ENCODE peak calls at places on chromosomes 3 and 15, in nine cellular contexts. One of them, this sample, is unnamed.
A peak's percentile ranks its signal among the peaks of the same experiment; 100 is the strongest.

GRCh38 chr3:90062018-90062417 is 954.6 kb downstream of the EPHA3 start:
- DNase-seq in heart right ventricle: no peak
- DNase-seq in CD8-positive, alpha-beta T cell: no peak
- DNase-seq in body of pancreas: no peak
- DNase-seq in right atrium auricular region: no peak
- DNase-seq in adrenal gland: no peak
- DNase-seq in left lung: no peak
- DNase-seq in IMR-90: peak; percentile 2
- DNase-seq in left ventricle myocardium inferior: no peak
- DNase-seq in this sample: no peak

GRCh38 chr15:78715930-78716329 is 74.9 kb upstream of the CHRNB4 start:
- DNase-seq in heart right ventricle: no peak
- DNase-seq in CD8-positive, alpha-beta T cell: no peak
- DNase-seq in body of pancreas: no peak
- DNase-seq in right atrium auricular region: no peak
- DNase-seq in adrenal gland: no peak
- DNase-seq in left lung: no peak
- DNase-seq in IMR-90: peak; percentile 82
- DNase-seq in left ventricle myocardium inferior: no peak
- DNase-seq in this sample: no peak

GRCh38 chr3:89025185-89025584 is 82.2 kb upstream of the EPHA3 start:
- DNase-seq in heart right ventricle: no peak
- DNase-seq in CD8-positive, alpha-beta T cell: no peak
- DNase-seq in body of pancreas: no peak
- DNase-seq in right atrium auricular region: no peak
- DNase-seq in adrenal gland: no peak
- DNase-seq in left lung: no peak
- DNase-seq in IMR-90: no peak
- DNase-seq in left ventricle myocardium inferior: no peak
- DNase-seq in this sample: no peak

GRCh38 chr3:43423142-43423541 is 136.8 kb downstream of the SNRK start:
- DNase-seq in heart right ventricle: peak; percentile 27
- DNase-seq in CD8-positive, alpha-beta T cell: no peak
- DNase-seq in body of pancreas: peak; percentile 92
- DNase-seq in right atrium auricular region: no peak
- DNase-seq in adrenal gland: peak; percentile 87
- DNase-seq in left lung: no peak
- DNase-seq in IMR-90: peak; percentile 57
- DNase-seq in left ventricle myocardium inferior: peak; percentile 29
- DNase-seq in this sample: peak; percentile 45

GRCh38 chr15:97504031-97504430 is 456.5 kb upstream of the ARRDC4 start:
- DNase-seq in heart right ventricle: no peak
- DNase-seq in CD8-positive, alpha-beta T cell: no peak
- DNase-seq in body of pancreas: no peak
- DNase-seq in right atrium auricular region: no peak
- DNase-seq in adrenal gland: no peak
- DNase-seq in left lung: no peak
- DNase-seq in IMR-90: peak; percentile 0
- DNase-seq in left ventricle myocardium inferior: no peak
- DNase-seq in this sample: no peak

GRCh38 chr3:171504376-171504775 is 44.2 kb upstream of the TNIK start:
- DNase-seq in heart right ventricle: no peak
- DNase-seq in CD8-positive, alpha-beta T cell: no peak
- DNase-seq in body of pancreas: no peak
- DNase-seq in right atrium auricular region: no peak
- DNase-seq in adrenal gland: no peak
- DNase-seq in left lung: no peak
- DNase-seq in IMR-90: no peak
- DNase-seq in left ventricle myocardium inferior: no peak
- DNase-seq in this sample: no peak

GRCh38 chr15:37824717-37825382 is 109.6 kb upstream of the TMCO5A start:
- DNase-seq in heart right ventricle: no peak
- DNase-seq in CD8-positive, alpha-beta T cell: no peak
- DNase-seq in body of pancreas: no peak
- DNase-seq in right atrium auricular region: no peak
- DNase-seq in adrenal gland: peak; percentile 60
- DNase-seq in left lung: no peak
- DNase-seq in IMR-90: peak; percentile 98
- DNase-seq in left ventricle myocardium inferior: no peak
- DNase-seq in this sample: no peak

GRCh38 chr15:41932939-41933725 is 39.2 kb downstream of the EHD4 start:
- DNase-seq in heart right ventricle: no peak
- DNase-seq in CD8-positive, alpha-beta T cell: no peak
- DNase-seq in body of pancreas: no peak
- DNase-seq in right atrium auricular region: no peak
- DNase-seq in adrenal gland: no peak
- DNase-seq in left lung: no peak
- DNase-seq in IMR-90: no peak
- DNase-seq in left ventricle myocardium inferior: no peak
- DNase-seq in this sample: no peak

GRCh38 chr3:107184375-107184774 is 192.9 kb upstream of the CCDC54 start:
- DNase-seq in heart right ventricle: no peak
- DNase-seq in CD8-positive, alpha-beta T cell: no peak
- DNase-seq in body of pancreas: no peak
- DNase-seq in right atrium auricular region: no peak
- DNase-seq in adrenal gland: no peak
- DNase-seq in left lung: no peak
- DNase-seq in IMR-90: peak; percentile 25
- DNase-seq in left ventricle myocardium inferior: no peak
- DNase-seq in this sample: no peak

GRCh38 chr3:151135548-151136337 is 50.3 kb downstream of the MED12L start:
- DNase-seq in heart right ventricle: no peak
- DNase-seq in CD8-positive, alpha-beta T cell: peak; percentile 71
- DNase-seq in body of pancreas: peak; percentile 67
- DNase-seq in right atrium auricular region: no peak
- DNase-seq in adrenal gland: no peak
- DNase-seq in left lung: peak; percentile 78
- DNase-seq in IMR-90: no peak
- DNase-seq in left ventricle myocardium inferior: no peak
- DNase-seq in this sample: no peak

GRCh38 chr3:14925729-14926591 is 21.4 kb upstream of the NR2C2 start:
- DNase-seq in heart right ventricle: peak; percentile 38
- DNase-seq in CD8-positive, alpha-beta T cell: no peak
- DNase-seq in body of pancreas: no peak
- DNase-seq in right atrium auricular region: no peak
- DNase-seq in adrenal gland: no peak
- DNase-seq in left lung: no peak
- DNase-seq in IMR-90: peak; percentile 71
- DNase-seq in left ventricle myocardium inferior: no peak
- DNase-seq in this sample: no peak

GRCh38 chr3:129558772-129559564 is 16.0 kb downstream of the H1-8 start:
- DNase-seq in heart right ventricle: no peak
- DNase-seq in CD8-positive, alpha-beta T cell: no peak
- DNase-seq in body of pancreas: no peak
- DNase-seq in right atrium auricular region: no peak
- DNase-seq in adrenal gland: peak; percentile 82
- DNase-seq in left lung: peak; percentile 67
- DNase-seq in IMR-90: peak; percentile 74
- DNase-seq in left ventricle myocardium inferior: no peak
- DNase-seq in this sample: no peak

GRCh38 chr3:21326704-21327103 is 424.3 kb downstream of the ZNF385D start:
- DNase-seq in heart right ventricle: no peak
- DNase-seq in CD8-positive, alpha-beta T cell: no peak
- DNase-seq in body of pancreas: no peak
- DNase-seq in right atrium auricular region: no peak
- DNase-seq in adrenal gland: no peak
- DNase-seq in left lung: no peak
- DNase-seq in IMR-90: peak; percentile 7
- DNase-seq in left ventricle myocardium inferior: no peak
- DNase-seq in this sample: no peak

GRCh38 chr3:140563206-140563605 is 114.7 kb upstream of the TRIM42 start:
- DNase-seq in heart right ventricle: no peak
- DNase-seq in CD8-positive, alpha-beta T cell: no peak
- DNase-seq in body of pancreas: no peak
- DNase-seq in right atrium auricular region: no peak
- DNase-seq in adrenal gland: no peak
- DNase-seq in left lung: no peak
- DNase-seq in IMR-90: no peak
- DNase-seq in left ventricle myocardium inferior: no peak
- DNase-seq in this sample: no peak

DNA sequence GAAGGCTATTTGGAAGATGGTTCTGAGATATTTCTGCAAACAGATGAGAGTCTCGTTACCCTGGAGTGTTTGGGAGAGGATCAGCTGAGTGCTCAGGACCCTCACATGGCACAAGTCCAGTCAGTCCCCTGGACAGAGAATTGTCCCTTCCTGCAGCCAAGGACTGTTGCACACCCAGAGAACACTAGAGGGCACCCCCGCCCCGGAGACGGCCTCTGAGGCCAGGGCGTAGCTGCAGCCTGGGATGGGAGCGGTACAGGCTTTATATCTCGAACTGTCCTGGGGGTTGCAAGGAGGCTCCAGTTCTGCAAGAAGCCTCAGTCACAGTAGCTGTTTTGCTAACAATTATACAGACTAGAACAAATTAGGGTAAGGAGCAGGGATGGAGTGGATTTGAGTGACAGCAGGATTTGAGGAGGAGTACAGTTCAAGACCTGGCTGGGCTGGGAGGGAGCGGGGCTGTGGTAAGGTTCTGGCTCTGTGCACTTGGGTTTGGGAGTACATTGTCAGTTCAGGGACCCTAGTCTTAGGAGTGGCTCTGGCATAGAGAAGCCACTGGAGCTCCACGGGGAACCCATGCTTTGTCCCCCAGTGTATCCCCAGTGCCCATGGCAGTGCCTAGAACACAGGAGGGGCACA is 67.6 kb upstream of the HACD2 start:
- DNase-seq in heart right ventricle: peak; percentile 80
- DNase-seq in CD8-positive, alpha-beta T cell: peak; percentile 53
- DNase-seq in body of pancreas: peak; percentile 77
- DNase-seq in right atrium auricular region: peak; percentile 83
- DNase-seq in adrenal gland: peak; percentile 76
- DNase-seq in left lung: peak; percentile 91
- DNase-seq in IMR-90: peak; percentile 61
- DNase-seq in left ventricle myocardium inferior: peak; percentile 80
- DNase-seq in this sample: peak; percentile 86
- H3K4me1 ChIP-seq in heart right ventricle: peaks cover 20% of the 10 kb centered on the region
- H3K4me1 ChIP-seq in CD8-positive, alpha-beta T cell: no peaks in the 10 kb centered on the region
- H3K4me1 ChIP-seq in body of pancreas: no peaks in the 10 kb centered on the region
- H3K4me1 ChIP-seq in right atrium auricular region: peaks cover 27% of the 10 kb centered on the region
- H3K4me1 ChIP-seq in adrenal gland: peaks cover 4% of the 10 kb centered on the region
- H3K4me1 ChIP-seq in left lung: peaks cover 26% of the 10 kb centered on the region
- H3K4me1 ChIP-seq in IMR-90: peaks cover 15% of the 10 kb centered on the region
- H3K4me1 ChIP-seq in left ventricle myocardium inferior: peaks cover 42% of the 10 kb centered on the region
- H3K4me1 ChIP-seq in this sample: peaks cover 19% of the 10 kb centered on the region

DNA sequence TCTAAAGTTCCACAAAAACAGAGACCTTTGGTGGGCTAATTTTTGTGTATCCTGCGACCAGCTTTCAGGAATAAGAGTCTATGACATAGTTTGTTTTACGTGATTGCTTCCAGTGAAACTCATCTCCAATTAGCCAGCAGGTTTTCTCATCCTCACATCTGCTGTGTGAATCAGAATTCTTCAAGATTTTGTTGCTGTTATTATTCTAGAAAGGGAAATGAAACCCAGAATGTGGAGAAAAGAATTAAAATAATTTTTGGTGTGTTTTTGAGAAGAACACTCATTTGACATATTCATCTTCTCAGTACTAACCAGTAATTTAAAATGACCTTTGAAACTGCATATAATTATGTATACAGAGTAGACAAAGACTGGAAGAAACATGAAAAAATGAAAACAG is 175.9 kb downstream of the USP13 start:
- DNase-seq in heart right ventricle: no peak
- DNase-seq in CD8-positive, alpha-beta T cell: no peak
- DNase-seq in body of pancreas: no peak
- DNase-seq in right atrium auricular region: no peak
- DNase-seq in adrenal gland: no peak
- DNase-seq in left lung: no peak
- DNase-seq in IMR-90: no peak
- DNase-seq in left ventricle myocardium inferior: no peak
- DNase-seq in this sample: no peak
- TF ChIP-seq CTCF in heart right ventricle: no peak
- TF ChIP-seq CTCF in CD8-positive, alpha-beta T cell: no peak
- TF ChIP-seq CTCF in body of pancreas: no peak
- TF ChIP-seq CTCF in right atrium auricular region: no peak
- TF ChIP-seq CTCF in adrenal gland: no peak
- TF ChIP-seq CTCF in left lung: no peak
- TF ChIP-seq CTCF in IMR-90: no peak
- TF ChIP-seq CTCF in left ventricle myocardium inferior: no peak
- TF ChIP-seq CTCF in this sample: no peak

GRCh38 chr3:94525039-94525438 is 462.2 kb downstream of the NSUN3 start:
- DNase-seq in heart right ventricle: peak; percentile 5
- DNase-seq in CD8-positive, alpha-beta T cell: no peak
- DNase-seq in body of pancreas: no peak
- DNase-seq in right atrium auricular region: no peak
- DNase-seq in adrenal gland: no peak
- DNase-seq in left lung: no peak
- DNase-seq in IMR-90: peak; percentile 13
- DNase-seq in left ventricle myocardium inferior: no peak
- DNase-seq in this sample: no peak

GRCh38 chr3:94520364-94520763 is 457.5 kb downstream of the NSUN3 start:
- DNase-seq in heart right ventricle: no peak
- DNase-seq in CD8-positive, alpha-beta T cell: no peak
- DNase-seq in body of pancreas: no peak
- DNase-seq in right atrium auricular region: no peak
- DNase-seq in adrenal gland: no peak
- DNase-seq in left lung: no peak
- DNase-seq in IMR-90: no peak
- DNase-seq in left ventricle myocardium inferior: no peak
- DNase-seq in this sample: no peak

GRCh38 chr3:94524102-94524922 is 461.5 kb downstream of the NSUN3 start:
- DNase-seq in heart right ventricle: no peak
- DNase-seq in CD8-positive, alpha-beta T cell: no peak
- DNase-seq in body of pancreas: peak; percentile 25
- DNase-seq in right atrium auricular region: no peak
- DNase-seq in adrenal gland: no peak
- DNase-seq in left lung: no peak
- DNase-seq in IMR-90: no peak
- DNase-seq in left ventricle myocardium inferior: no peak
- DNase-seq in this sample: no peak

GRCh38 chr3:94522488-94522887 is 459.6 kb downstream of the NSUN3 start:
- DNase-seq in heart right ventricle: no peak
- DNase-seq in CD8-positive, alpha-beta T cell: no peak
- DNase-seq in body of pancreas: no peak
- DNase-seq in right atrium auricular region: no peak
- DNase-seq in adrenal gland: no peak
- DNase-seq in left lung: no peak
- DNase-seq in IMR-90: no peak
- DNase-seq in left ventricle myocardium inferior: no peak
- DNase-seq in this sample: no peak
- H3K36me3 ChIP-seq in heart right ventricle: no peaks in the 10 kb centered on the region
- H3K36me3 ChIP-seq in CD8-positive, alpha-beta T cell: no peaks in the 10 kb centered on the region
- H3K36me3 ChIP-seq in body of pancreas: no peaks in the 10 kb centered on the region
- H3K36me3 ChIP-seq in right atrium auricular region: no peaks in the 10 kb centered on the region
- H3K36me3 ChIP-seq in adrenal gland: no peaks in the 10 kb centered on the region
- H3K36me3 ChIP-seq in left lung: no peaks in the 10 kb centered on the region
- H3K36me3 ChIP-seq in IMR-90: no peaks in the 10 kb centered on the region
- H3K36me3 ChIP-seq in left ventricle myocardium inferior: no peaks in the 10 kb centered on the region
- H3K36me3 ChIP-seq in this sample: no peaks in the 10 kb centered on the region

GRCh38 chr15:65083262-65083701 is 6.7 kb downstream of the KBTBD13 start:
- DNase-seq in heart right ventricle: no peak
- DNase-seq in CD8-positive, alpha-beta T cell: no peak
- DNase-seq in body of pancreas: no peak
- DNase-seq in right atrium auricular region: no peak
- DNase-seq in adrenal gland: no peak
- DNase-seq in left lung: no peak
- DNase-seq in IMR-90: peak; percentile 74
- DNase-seq in left ventricle myocardium inferior: no peak
- DNase-seq in this sample: no peak
- H3K4me1 ChIP-seq in heart right ventricle: peaks cover 44% of the 10 kb centered on the region
- H3K4me1 ChIP-seq in CD8-positive, alpha-beta T cell: peaks cover 14% of the 10 kb centered on the region
- H3K4me1 ChIP-seq in body of pancreas: peaks cover 1% of the 10 kb centered on the region
- H3K4me1 ChIP-seq in right atrium auricular region: peaks cover 72% of the 10 kb centered on the region
- H3K4me1 ChIP-seq in adrenal gland: no peaks in the 10 kb centered on the region
- H3K4me1 ChIP-seq in left lung: peaks cover 35% of the 10 kb centered on the region
- H3K4me1 ChIP-seq in IMR-90: peaks cover 19% of the 10 kb centered on the region
- H3K4me1 ChIP-seq in left ventricle myocardium inferior: peaks cover 96% of the 10 kb centered on the region
- H3K4me1 ChIP-seq in this sample: peaks cover 22% of the 10 kb centered on the region

This sample was measured in uterus.